ENCODE peak calls at places on chromosomes 16 and 17, in five cellular contexts. O is AG04450; R is lung; Q is effector memory CD4-positive, alpha-beta T cell; M is breast epithelium. K is an unnamed sample.

GRCh38 chr17:49977463-49978389 is 8.7 kb downstream of the DLX4 start:
- DNase-seq in O (no peak), R (no peak), Q (no peak), M (no peak), K (no peak)

GRCh38 chr16:14401839-14402115 is 228.3 kb downstream of the PARN start:
- DNase-seq in O (no peak), R (no peak), Q (no peak), M (no peak), K (no peak)

GRCh38 chr17:56185905-56186783 is 32.9 kb downstream of the ANKFN1 start:
- DNase-seq in O (peak; percentile 67), R (no peak), Q (no peak), M (no peak), K (no peak)

GRCh38 chr17:46890638-46891037 is 32.3 kb upstream of the GOSR2 start:
- DNase-seq in O (no peak), R (no peak), Q (no peak), M (no peak), K (no peak)

GRCh38 chr17:75970011-75970523 is 8.9 kb downstream of the ACOX1 start:
- DNase-seq in O (no peak), R (no peak), Q (no peak), M (no peak), K (no peak)

GRCh38 chr16:14289692-14290340 is 218.7 kb downstream of the MRTFB start:
- DNase-seq in O (no peak), R (no peak), Q (no peak), M (no peak), K (no peak)

GRCh38 chr16:14399397-14400284 is 230.4 kb downstream of the PARN start:
- DNase-seq in O (no peak), R (no peak), Q (no peak), M (no peak), K (no peak)

GRCh38 chr16:35908942-35909341 is 2449.5 kb downstream of the TP53TG3F start:
- DNase-seq in O (no peak), R (no peak), Q (no peak), M (no peak), K (no peak)

GRCh38 chr16:47204736-47205499 is 61.2 kb upstream of the NETO2 start:
- DNase-seq in O (no peak), R (no peak), Q (no peak), M (no peak), K (no peak)

GRCh38 chr17:69111794-69112193 is 29.9 kb downstream of the ABCA6 start:
- DNase-seq in O (no peak), R (no peak), Q (no peak), M (no peak), K (no peak)

GRCh38 chr16:54584121-54584520 is 297.5 kb upstream of the IRX3 start:
- DNase-seq in O (no peak), R (no peak), Q (no peak), M (no peak), K (no peak)

GRCh38 chr17:40218006-40218739 is 931 bp upstream of the WIPF2 start:
- DNase-seq in O (no peak), R (no peak), Q (no peak), M (no peak), K (no peak)
- H3K27ac ChIP-seq in O (peak overlapping the region; percentile 91), R (no peak overlapping the region), Q (peak overlapping the region; percentile 92), M (peak overlapping the region; percentile 98), K (peak overlapping the region; percentile 94)

DNA sequence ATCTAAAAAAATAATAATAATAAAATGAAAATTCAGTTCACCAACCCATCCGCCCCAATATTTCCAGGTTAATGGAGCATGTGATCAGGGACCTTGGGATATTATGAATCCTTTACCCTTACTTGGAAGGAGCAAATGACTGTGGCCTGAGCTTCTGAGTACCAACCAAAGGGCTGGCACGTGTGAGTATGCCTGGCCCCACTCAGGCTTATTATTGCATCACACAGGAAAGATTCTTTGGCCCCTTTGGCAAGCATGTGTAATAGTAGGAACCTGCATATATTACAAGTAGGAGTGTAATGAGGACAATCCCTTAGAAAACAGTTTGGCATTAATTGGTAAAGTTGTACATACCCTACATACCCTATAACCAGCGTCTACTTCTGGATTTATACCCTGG is 7.2 kb upstream of the C17orf78 start:
- DNase-seq in O (no peak), R (no peak), Q (no peak), M (no peak), K (no peak)
- H3K27ac ChIP-seq in O (no peak overlapping the region), R (no peak overlapping the region), Q (no peak overlapping the region), M (no peak overlapping the region), K (no peak overlapping the region)

GRCh38 chr16:1610841-1611653 is 825 bp downstream of the IFT140 start:
- DNase-seq in O (no peak), R (no peak), Q (no peak), M (peak; percentile 30), K (no peak)
- H3K27ac ChIP-seq in O (peak overlapping the region; percentile 78), R (peak overlapping the region; percentile 86), Q (peak overlapping the region; percentile 47), M (peak overlapping the region; percentile 93), K (peak overlapping the region; percentile 66)

DNA sequence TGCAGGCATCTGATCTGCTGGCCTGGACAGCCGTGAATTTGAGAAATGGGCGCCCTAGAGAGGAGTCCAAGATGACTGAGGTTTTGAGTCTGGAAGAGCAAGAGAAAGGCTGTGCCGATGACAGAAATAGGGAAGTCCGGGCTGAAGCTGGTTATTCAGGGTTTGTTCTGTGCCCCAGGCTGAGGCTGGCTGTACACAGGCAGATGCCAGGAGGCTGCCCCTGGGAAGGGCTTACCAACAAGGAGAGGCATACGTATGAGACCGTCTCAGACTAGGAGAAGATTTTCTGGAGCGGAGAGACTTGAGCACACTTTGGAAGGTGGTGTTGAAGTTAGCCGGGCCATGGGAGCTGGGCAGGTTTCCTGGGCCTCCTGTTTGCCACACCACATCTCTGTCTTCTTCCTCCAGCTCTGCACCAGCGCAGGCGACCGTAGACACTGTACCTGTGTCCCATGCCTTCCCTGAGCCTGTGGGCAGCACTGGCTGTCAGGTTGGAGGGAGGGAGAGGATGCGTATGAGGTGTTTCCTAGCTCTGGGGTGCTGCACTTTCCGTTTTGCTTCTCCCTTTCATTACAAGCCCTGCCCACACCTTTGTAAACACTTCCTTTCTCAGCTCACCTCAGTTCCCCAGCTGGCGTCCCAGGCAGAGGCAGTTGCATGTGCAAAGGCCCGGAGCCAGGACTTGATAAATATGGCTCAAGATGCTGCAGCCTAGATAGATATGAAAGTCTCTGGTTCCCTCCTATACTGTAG is 80.8 kb downstream of the SPECC1 start:
- DNase-seq in O (no peak), R (no peak), Q (no peak), M (no peak), K (no peak)
- H3K27ac ChIP-seq in O (no peak overlapping the region), R (peak overlapping the region; percentile 56), Q (no peak overlapping the region), M (peak overlapping the region; percentile 68), K (no peak overlapping the region)

GRCh38 chr16:85716680-85717038 is 27.9 kb upstream of the GINS2 start:
- DNase-seq in O (no peak), R (no peak), Q (no peak), M (peak; percentile 81), K (peak; percentile 16)

GRCh38 chr16:85718682-85719081 is 29.9 kb upstream of the GINS2 start:
- DNase-seq in O (no peak), R (no peak), Q (no peak), M (no peak), K (no peak)

GRCh38 chr16:85719605-85720318 is 31.0 kb upstream of the GINS2 start:
- DNase-seq in O (no peak), R (no peak), Q (no peak), M (no peak), K (no peak)

GRCh38 chr16:85717393-85718152 is 28.8 kb upstream of the GINS2 start:
- DNase-seq in O (no peak), R (peak; percentile 74), Q (peak; percentile 15), M (peak; percentile 53), K (peak; percentile 41)

DNA sequence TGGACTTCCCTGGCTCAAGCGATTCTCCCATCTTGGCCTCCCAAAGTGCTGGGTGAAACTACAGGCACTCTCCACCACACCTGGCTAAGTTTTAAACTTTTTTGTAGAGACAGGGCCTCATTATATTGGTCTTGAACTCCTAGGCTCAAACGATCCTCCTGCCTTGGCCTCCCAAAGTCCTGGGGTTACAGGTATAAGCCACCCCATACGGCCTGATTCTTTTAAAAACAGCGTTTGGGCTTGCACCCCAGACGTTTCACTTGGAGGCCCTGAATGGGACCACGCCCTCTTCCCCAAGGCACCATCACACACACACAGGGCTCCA is 29.4 kb upstream of the GINS2 start:
- DNase-seq in O (no peak), R (no peak), Q (no peak), M (no peak), K (no peak)
- H3K27ac ChIP-seq in O (no peak overlapping the region), R (no peak overlapping the region), Q (no peak overlapping the region), M (no peak overlapping the region), K (no peak overlapping the region)

GRCh38 chr17:20083460-20083859 is 74.3 kb downstream of the SPECC1 start:
- DNase-seq in O (no peak), R (no peak), Q (no peak), M (no peak), K (no peak)

GRCh38 chr17:20085283-20085875 is 76.2 kb downstream of the SPECC1 start:
- DNase-seq in O (no peak), R (no peak), Q (no peak), M (no peak), K (no peak)

GRCh38 chr17:20086416-20087074 is 77.4 kb downstream of the SPECC1 start:
- DNase-seq in O (no peak), R (no peak), Q (no peak), M (no peak), K (no peak)

GRCh38 chr17:20087538-20088250 is 78.5 kb downstream of the SPECC1 start:
- DNase-seq in O (no peak), R (no peak), Q (no peak), M (no peak), K (no peak)

GRCh38 chr17:20084621-20085282 is 75.6 kb downstream of the SPECC1 start:
- DNase-seq in O (no peak), R (no peak), Q (no peak), M (no peak), K (no peak)
- H3K27ac ChIP-seq in O (no peak overlapping the region), R (no peak overlapping the region), Q (no peak overlapping the region), M (peak overlapping the region; percentile 68), K (peak overlapping the region; percentile 23)

GRCh38 chr17:78180083-78180482 is 6.8 kb downstream of the TK1 start:
- DNase-seq in O (no peak), R (no peak), Q (no peak), M (no peak), K (no peak)
- H3K27ac ChIP-seq in O (peak overlapping the region; percentile 61), R (no peak overlapping the region), Q (no peak overlapping the region), M (peak overlapping the region; percentile 83), K (no peak overlapping the region)

DNA sequence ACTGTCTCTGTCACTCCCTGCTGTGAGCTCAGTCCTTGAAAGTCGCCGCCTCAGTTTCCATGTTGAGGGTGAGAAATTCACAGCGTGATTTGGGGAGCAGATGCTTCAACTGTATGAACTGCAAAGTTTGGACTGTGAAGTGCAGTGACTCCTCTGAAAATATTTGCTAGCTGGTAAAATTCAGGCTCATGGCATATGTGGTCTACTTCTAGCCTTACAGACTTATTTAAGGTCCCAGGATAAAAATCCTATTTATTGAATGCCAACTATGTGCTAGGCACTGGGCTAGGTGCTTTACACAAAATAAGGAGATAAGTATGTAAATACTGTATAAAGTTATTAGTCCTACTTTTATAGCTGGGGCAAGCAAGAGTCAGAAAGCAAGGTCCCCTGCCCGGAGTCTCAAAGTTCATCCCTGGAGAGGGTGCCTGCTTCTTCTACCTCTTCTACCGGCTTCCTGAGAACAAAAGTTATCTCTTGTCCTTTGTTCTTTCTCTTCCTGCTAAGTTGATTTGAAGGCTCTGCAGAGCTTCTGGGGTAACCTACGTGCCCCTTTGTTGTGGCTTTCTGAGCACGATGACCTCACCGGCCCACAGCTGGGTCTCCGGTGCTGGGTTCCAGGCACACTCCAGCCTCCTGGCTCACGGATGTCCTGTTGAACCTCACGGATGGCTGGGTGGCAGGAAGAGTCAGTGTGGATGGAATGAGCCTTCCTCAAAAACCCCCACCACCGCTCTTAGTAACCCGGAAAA is 116.2 kb downstream of the SOCS1 start:
- DNase-seq in O (no peak), R (no peak), Q (no peak), M (no peak), K (no peak)
- H3K27ac ChIP-seq in O (no peak overlapping the region), R (no peak overlapping the region), Q (no peak overlapping the region), M (no peak overlapping the region), K (no peak overlapping the region)

K was measured in substantia nigra.